ENCODE peak calls at places on chromosomes 4 and X, in four cellular contexts. O is GM12878, Q is HepG2, M is K562. J is an unnamed sample.

GRCh38 chr4:31366041-31366440 is 645.9 kb downstream of the PCDH7 start:
- DNase-seq in M (no peak), O (no peak), Q (no peak), J (no peak)

GRCh38 chr4:74933562-74934015 is 673 bp downstream of the PARM1 start:
- DNase-seq in M (no peak), O (no peak), Q (no peak), J (peak; percentile 4)

GRCh38 chr4:39576268-39576667 is 49.0 kb upstream of the UGDH start:
- DNase-seq in O (no peak), M (no peak), Q (no peak), J (no peak)

GRCh38 chr4:145178740-145179139 is 1.6 kb downstream of the OTUD4 start:
- DNase-seq in Q (no peak), O (no peak), M (peak; percentile 43), J (no peak)

GRCh38 chrX:38732866-38733265 is 68.4 kb upstream of the MID1IP1 start:
- DNase-seq in M (no peak), O (no peak), Q (no peak), J (no peak)

GRCh38 chrX:23333842-23334535 is 660 bp upstream of the PTCHD1 start:
- DNase-seq in Q (no peak), O (no peak), M (no peak), J (no peak)

GRCh38 chrX:114717921-114718320 is 134.0 kb downstream of the HTR2C start:
- DNase-seq in O (no peak), Q (no peak), M (peak; percentile 22), J (no peak)

GRCh38 chr4:1400861-1401408 is 5.3 kb downstream of the NKX1-1 start:
- DNase-seq in Q (no peak), O (no peak), M (no peak), J (no peak)

GRCh38 chrX:132877954-132878536 is 80.4 kb downstream of the HS6ST2 start:
- DNase-seq in M (no peak), O (no peak), Q (no peak), J (no peak)

GRCh38 chrX:101377542-101377941 is 8.4 kb downstream of the BTK start:
- DNase-seq in M (no peak), O (no peak), Q (no peak), J (no peak)

GRCh38 chrX:129759576-129760061 is 20.1 kb upstream of the SASH3 start:
- DNase-seq in M (peak; percentile 62), O (no peak), Q (no peak), J (peak; percentile 18)

GRCh38 chr4:121062466-121062975 is 9.8 kb downstream of the NDNF start:
- DNase-seq in Q (no peak), M (no peak), O (no peak), J (no peak)

GRCh38 chr4:139523076-139523475 is 32.9 kb downstream of the SETD7 start:
- DNase-seq in M (no peak), Q (no peak), O (no peak), J (peak; percentile 14)

GRCh38 chrX:153818571-153819397 is 11.6 kb downstream of the PDZD4 start:
- DNase-seq in M (peak; percentile 71), O (no peak), Q (no peak), J (peak; percentile 23)

GRCh38 chrX:149513713-149514427 is 8.8 kb upstream of the IDS start:
- DNase-seq in Q (no peak), O (no peak), M (no peak), J (peak; percentile 28)

GRCh38 chr4:183352546-183352945 is 30.3 kb upstream of the CLDN24 start:
- DNase-seq in M (no peak), O (no peak), Q (no peak), J (no peak)

GRCh38 chr4:6019316-6020263 is 1.4 kb upstream of the C4orf50 start:
- DNase-seq in Q (peak; percentile 27), O (no peak), M (peak; percentile 62), J (peak; percentile 40)

GRCh38 chrX:130111220-130111934 is 1.1 kb upstream of the ELF4 start:
- DNase-seq in M (peak; percentile 49), Q (no peak), O (no peak), J (no peak)

GRCh38 chr4:125484912-125485311 is 170.2 kb downstream of the FAT4 start:
- DNase-seq in M (no peak), Q (no peak), O (no peak), J (no peak)

GRCh38 chr4:76758290-76758882 is 139.6 kb downstream of the SOWAHB start:
- DNase-seq in Q (peak; percentile 28), M (peak; percentile 40), O (no peak), J (peak; percentile 78)

GRCh38 chrX:74535633-74536141 is 78.7 kb downstream of the RLIM start:
- DNase-seq in M (peak; percentile 4), O (no peak), Q (peak; percentile 1), J (peak; percentile 50)

GRCh38 chrX:113391875-113392274 is 551.2 kb upstream of the AMOT start:
- DNase-seq in M (no peak), Q (no peak), O (no peak), J (no peak)

GRCh38 chr4:143352052-143352451 is 15.4 kb downstream of the GAB1 start:
- DNase-seq in Q (no peak), M (no peak), O (no peak), J (peak; percentile 92)

GRCh38 chr4:113998531-113998930 is 19.1 kb upstream of the ARSJ start:
- DNase-seq in M (no peak), O (no peak), Q (no peak), J (no peak)

GRCh38 chrX:72208126-72208525 is 26.6 kb downstream of the PIN4 start:
- DNase-seq in M (no peak), Q (no peak), O (no peak), J (no peak)

DNA sequence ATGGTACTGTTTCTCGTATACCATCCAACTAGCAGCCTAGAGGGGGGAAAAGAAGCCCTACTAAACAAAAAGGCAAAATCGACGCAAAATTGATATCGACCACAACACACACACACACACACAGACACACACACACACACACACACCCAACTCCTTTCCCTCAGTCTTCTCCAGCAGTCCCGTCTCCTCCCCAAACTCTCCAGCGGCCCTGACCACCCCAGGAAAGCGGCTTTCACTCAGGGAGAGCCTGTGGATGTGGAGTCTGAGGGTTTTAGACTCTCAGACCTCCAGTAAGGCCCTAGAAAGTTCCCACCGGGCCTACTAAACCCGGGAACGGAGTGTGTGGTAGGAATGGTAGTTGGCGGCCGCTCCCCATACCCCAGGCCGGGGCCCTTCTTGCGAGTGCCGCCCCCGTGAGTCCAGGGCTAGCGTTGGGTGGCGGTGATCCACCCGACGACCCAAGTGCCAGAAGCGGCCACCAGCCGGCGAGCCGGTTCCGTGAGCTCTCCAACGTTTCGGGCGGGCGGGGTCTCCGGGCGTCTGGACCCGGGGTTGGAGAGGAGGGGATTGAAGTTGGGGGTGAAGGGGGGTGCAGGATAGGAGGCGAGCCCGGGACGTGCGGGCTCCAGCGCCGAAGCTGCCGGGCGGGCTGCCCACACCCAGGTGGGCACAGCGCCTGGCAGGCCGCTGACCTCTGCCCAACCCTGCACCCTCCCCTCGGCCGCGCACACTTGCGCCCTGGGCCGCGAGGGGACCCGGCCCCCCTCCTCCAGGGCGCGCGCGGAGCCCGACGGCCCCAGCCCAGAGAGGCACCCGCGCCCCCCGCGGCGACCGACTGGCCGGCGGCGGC is 13.7 kb downstream of the ARX start:
- DNase-seq in Q (no peak), O (no peak), M (no peak), J (no peak)
- TF ChIP-seq EZH2 in Q (no peak), O (no peak), M (no peak), J (peak; percentile 52)

GRCh38 chr4:87574996-87575395 is 33.3 kb upstream of the DSPP start:
- DNase-seq in M (no peak), O (no peak), Q (no peak), J (no peak)
- TF ChIP-seq MYC in M (no peak), O (no peak), Q (no peak), J (no peak)

GRCh38 chr4:41213563-41214157 is 682 bp downstream of the APBB2 start:
- DNase-seq in Q (no peak), O (no peak), M (no peak), J (peak; percentile 37)
- TF ChIP-seq EZH2 in Q (no peak), O (no peak), M (no peak), J (no peak)

DNA sequence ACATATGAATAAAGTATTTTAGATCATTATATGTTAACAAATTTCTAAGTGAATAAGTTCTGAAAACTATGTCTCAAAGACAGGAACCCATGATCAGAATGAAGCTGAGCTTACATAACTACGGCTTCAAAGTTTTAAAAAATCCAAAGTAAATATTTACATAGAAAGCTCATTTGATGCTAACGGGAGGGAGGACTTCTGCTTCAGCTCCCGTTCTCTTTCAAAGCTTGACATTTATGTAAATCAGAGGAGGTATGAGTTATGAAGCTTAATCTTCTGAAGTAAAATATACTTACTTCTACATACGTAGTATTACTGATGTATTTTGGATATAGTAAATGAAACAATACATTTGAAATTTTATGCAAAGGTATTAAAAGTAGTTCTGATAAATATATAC is 72.9 kb upstream of the PDLIM3 start:
- DNase-seq in O (no peak), Q (no peak), M (no peak), J (no peak)
- TF ChIP-seq MYC in O (no peak), Q (no peak), M (no peak), J (no peak)

GRCh38 chrX:40154853-40155616 is 57.3 kb upstream of the BCOR start:
- DNase-seq in O (no peak), Q (peak; percentile 87), M (peak; percentile 93), J (peak; percentile 63)
- TF ChIP-seq EZH2 in O (no peak), Q (no peak), M (no peak), J (no peak)

GRCh38 chrX:143873343-143873742 is 10.5 kb upstream of the UBE2NL start:
- DNase-seq in Q (no peak), O (no peak), M (no peak), J (no peak)
- TF ChIP-seq MYC in Q (no peak), O (no peak), M (no peak), J (no peak)